ENCODE peak calls at places on chromosomes 11 and 22, in seven cellular contexts. B is dorsolateral prefrontal cortex; E is CD4-positive, CD25-positive, alpha-beta regulatory T cell; X is PC-3; R is AG04450; P is MM.1S; A is HCT116. W is an unnamed sample.

GRCh38 chr22:24706050-24706449 is 68.5 kb downstream of the PIWIL3 start:
- DNase-seq in X (no peak), R (no peak), B (no peak), P (no peak), E (no peak), A (no peak), W (no peak)

GRCh38 chr22:47778160-47778658 is 1015.8 kb downstream of the TBC1D22A start:
- DNase-seq in B (no peak), A (no peak), E (no peak), R (no peak), X (no peak), P (no peak), W (no peak)

GRCh38 chr11:5783255-5783654 is at the start of gene OR52N5:
- DNase-seq in A (no peak), B (no peak), R (no peak), E (no peak), P (no peak), X (no peak), W (no peak)

GRCh38 chr11:64372802-64373597 is 14.0 kb downstream of the RPS6KA4 start:
- DNase-seq in R (no peak), E (no peak), P (no peak), X (peak), A (peak), B (peak), W (peak)

GRCh38 chr11:95289378-95289777 is 58.4 kb upstream of the SESN3 start:
- DNase-seq in R (no peak), B (no peak), P (no peak), E (no peak), A (peak), X (peak), W (no peak)

GRCh38 chr11:65499713-65500261 is 942 bp downstream of the MALAT1 start:
- DNase-seq in R (no peak), P (peak), B (no peak), E (no peak), A (no peak), X (no peak), W (no peak)

GRCh38 chr11:11069741-11070550 is 212.1 kb upstream of the ZBED5 start:
- DNase-seq in B (no peak), X (no peak), A (no peak), E (no peak), P (no peak), R (no peak), W (no peak)

GRCh38 chr11:76206327-76207081 is at the start of gene WNT11:
- DNase-seq in X (peak), B (no peak), A (no peak), P (peak), E (peak), R (no peak), W (peak)

GRCh38 chr22:43090130-43090789 is 1.1 kb upstream of the TTLL1 start:
- DNase-seq in A (peak), E (no peak), X (peak), R (no peak), P (peak), B (peak), W (peak)

GRCh38 chr22:27461470-27461869 is 340.1 kb downstream of the MN1 start:
- DNase-seq in B (no peak), X (peak), P (no peak), A (no peak), R (peak), E (no peak), W (no peak)

GRCh38 chr11:108224908-108225786 is 2.3 kb downstream of the ATM start:
- DNase-seq in E (peak), P (no peak), R (no peak), B (no peak), X (no peak), A (no peak), W (peak)

GRCh38 chr11:6378695-6378989 is 11.6 kb upstream of the SMPD1 start:
- DNase-seq in R (no peak), B (no peak), A (no peak), E (no peak), P (no peak), X (no peak), W (no peak)

GRCh38 chr22:21451545-21452520 is 15.4 kb upstream of the TMEM191C start:
- DNase-seq in E (no peak), A (no peak), R (no peak), P (no peak), B (no peak), X (no peak), W (no peak)

GRCh38 chr11:73072935-73073481 is 69.1 kb downstream of the FCHSD2 start:
- DNase-seq in E (no peak), P (peak), A (no peak), B (no peak), X (peak), R (no peak), W (peak)
- H3K27ac ChIP-seq in E (peak), P (peak), A (no peak), B (peak), X (peak), R (no peak), W (peak)

DNA sequence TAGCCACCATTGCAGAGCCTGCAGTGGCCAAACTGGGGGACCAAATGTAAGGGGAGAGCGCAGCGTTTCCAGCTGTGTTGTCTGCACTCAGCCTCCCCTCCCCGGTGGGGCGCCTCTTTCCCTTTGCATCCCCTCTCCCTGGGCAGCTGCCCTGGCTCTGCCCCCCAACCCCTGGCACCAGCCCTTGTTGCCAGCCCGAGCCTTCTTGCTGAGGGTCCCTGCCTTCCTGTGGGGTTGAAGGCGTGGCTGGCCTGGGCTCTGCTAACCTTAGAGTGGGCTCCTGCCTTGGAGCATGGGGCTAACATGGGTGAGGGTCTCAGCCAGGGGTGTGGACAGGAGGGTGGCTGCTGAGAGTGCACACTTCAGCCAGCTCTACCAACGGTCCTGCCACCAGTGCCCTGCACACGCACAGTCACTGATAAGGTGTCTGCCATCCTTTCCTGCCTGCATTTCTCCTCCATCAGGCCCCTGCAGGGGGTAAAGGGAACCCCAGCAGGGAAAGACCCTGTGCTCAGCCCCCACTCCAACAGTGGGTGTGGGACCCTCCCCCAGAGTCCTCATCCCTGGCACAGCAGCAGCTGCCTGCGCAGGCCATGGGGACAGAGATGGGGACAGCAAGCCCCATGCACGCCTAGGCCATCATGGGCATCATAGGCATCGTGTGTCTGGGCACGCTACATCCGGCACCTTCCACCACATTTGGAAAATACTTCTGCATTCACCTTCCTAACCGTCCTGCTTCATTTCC is 43.5 kb downstream of the CERK start:
- DNase-seq in A (no peak), P (no peak), E (no peak), X (no peak), B (no peak), R (no peak), W (no peak)
- H3K27ac ChIP-seq in A (no peak), P (no peak), E (no peak), X (no peak), B (peak), R (no peak), W (no peak)

GRCh38 chr11:125262194-125262824 is 97.8 kb downstream of the PKNOX2 start:
- DNase-seq in B (no peak), E (no peak), R (no peak), X (no peak), A (no peak), P (no peak), W (no peak)

GRCh38 chr11:125262825-125263218 is 98.3 kb downstream of the PKNOX2 start:
- DNase-seq in R (no peak), X (no peak), A (no peak), P (no peak), B (no peak), E (no peak), W (no peak)

GRCh38 chr11:125261471-125262087 is 97.0 kb downstream of the PKNOX2 start:
- DNase-seq in R (no peak), B (no peak), P (no peak), E (no peak), X (no peak), A (no peak), W (no peak)

GRCh38 chr11:125263268-125263790 is 98.8 kb downstream of the PKNOX2 start:
- DNase-seq in P (no peak), E (no peak), R (peak), X (no peak), B (peak), A (no peak), W (no peak)

GRCh38 chr11:125264091-125265022 is 99.8 kb downstream of the PKNOX2 start:
- DNase-seq in P (no peak), X (no peak), E (no peak), B (no peak), A (no peak), R (no peak), W (no peak)
- H3K27ac ChIP-seq in P (no peak), X (no peak), E (no peak), B (peak), A (no peak), R (peak), W (no peak)

DNA sequence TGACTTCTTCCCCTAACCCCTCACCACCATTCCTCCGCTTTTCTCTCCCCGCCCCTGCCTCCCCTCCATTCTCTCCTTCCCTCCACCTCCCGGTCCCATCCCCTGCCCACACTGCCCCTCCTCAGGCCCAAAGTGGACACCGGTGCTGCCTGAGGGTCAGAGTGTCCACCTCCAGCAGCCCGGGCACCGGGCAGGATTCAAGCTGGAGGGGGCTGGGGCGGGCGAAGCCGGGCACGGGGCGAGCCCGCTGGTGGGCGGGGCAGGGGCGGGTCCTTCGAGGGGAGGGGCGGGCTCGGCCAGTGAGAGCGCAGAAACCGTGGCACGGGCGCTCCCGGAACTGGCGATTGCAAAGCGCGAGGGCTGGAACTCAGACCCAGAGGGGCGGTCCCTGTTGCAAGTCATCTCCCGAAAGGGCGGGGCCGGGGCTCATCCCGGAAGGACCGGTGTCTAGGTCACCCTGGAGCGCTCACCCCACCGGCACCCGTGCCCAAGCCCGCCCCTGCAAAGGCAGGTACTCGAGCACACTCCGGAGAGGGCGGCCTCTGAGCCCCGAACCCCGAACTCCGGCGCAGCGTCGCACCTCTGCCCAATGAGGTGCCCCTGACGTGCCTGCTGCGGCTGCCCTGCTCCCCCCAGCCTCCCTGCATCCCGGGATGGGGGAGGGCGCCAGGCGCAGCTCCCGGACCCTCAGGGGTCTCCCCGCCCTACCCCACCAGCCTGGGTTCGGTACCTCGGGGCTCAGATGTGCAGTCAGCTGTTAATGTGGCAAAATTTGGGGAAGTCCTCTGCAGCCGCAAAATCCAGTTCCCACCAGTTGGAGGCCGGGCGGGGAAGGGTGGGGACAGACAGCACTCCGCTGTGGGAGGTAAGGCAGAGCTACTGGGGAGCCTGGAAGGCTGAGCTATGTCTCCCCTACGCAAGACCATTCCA is 16.5 kb upstream of the CDKN1C start:
- DNase-seq in A (peak), P (peak), R (peak), X (peak), E (peak), B (peak), W (peak)
- H3K27ac ChIP-seq in A (peak), P (peak), R (peak), X (peak), E (peak), B (no peak), W (no peak)

GRCh38 chr11:16605971-16606783 is 132.3 kb upstream of the C11orf58 start:
- DNase-seq in P (peak), R (peak), X (peak), B (peak), E (peak), A (peak), W (peak)
- H3K27ac ChIP-seq in P (peak), R (peak), X (no peak), B (peak), E (no peak), A (no peak), W (no peak)

DNA sequence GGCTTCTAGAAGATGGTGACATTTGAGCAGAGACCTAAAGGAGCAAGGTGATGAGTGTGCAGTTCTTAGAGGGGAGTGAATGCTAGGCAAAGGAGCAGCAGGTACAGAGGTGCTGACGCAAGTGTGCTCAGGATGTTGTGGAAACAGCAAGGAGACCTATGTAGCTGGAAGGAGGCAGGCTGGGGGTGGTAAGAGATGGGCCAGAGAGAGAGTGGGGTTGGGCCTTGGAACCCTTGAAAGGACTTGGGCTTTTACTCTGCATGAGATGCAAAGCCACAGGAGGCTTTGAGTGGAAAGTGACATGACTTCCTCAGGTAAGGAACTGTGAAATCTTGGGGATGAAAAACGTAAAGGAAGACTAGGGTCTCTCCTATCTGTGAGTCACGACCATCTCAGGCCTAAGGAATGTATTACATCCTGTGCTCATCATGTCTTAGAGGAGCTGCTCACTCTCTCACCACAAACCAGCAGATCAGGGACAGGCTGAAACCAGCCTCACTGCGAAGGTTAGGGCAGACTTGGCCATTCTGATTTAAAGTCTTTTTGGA is 65.4 kb downstream of the MICAL2 start:
- DNase-seq in P (peak), R (no peak), E (no peak), X (peak), B (no peak), A (peak), W (no peak)
- H3K27ac ChIP-seq in P (peak), R (peak), E (peak), X (peak), B (no peak), A (peak), W (no peak)

GRCh38 chr11:73296501-73297230 is 11.4 kb upstream of the ARHGEF17 start:
- DNase-seq in P (no peak), B (no peak), E (no peak), R (no peak), X (no peak), A (no peak), W (no peak)
- H3K27ac ChIP-seq in P (no peak), B (no peak), E (no peak), R (no peak), X (no peak), A (no peak), W (no peak)

GRCh38 chr22:37127350-37127878 is 17.9 kb upstream of the TMPRSS6 start:
- DNase-seq in R (no peak), P (no peak), E (no peak), B (no peak), A (no peak), X (no peak), W (no peak)

GRCh38 chr22:37128555-37129281 is 19.2 kb upstream of the TMPRSS6 start:
- DNase-seq in R (no peak), A (no peak), X (no peak), B (no peak), E (no peak), P (no peak), W (no peak)

GRCh38 chr22:37123649-37124048 is 14.1 kb upstream of the TMPRSS6 start:
- DNase-seq in X (no peak), B (no peak), P (no peak), E (no peak), A (no peak), R (no peak), W (no peak)

GRCh38 chr22:37126882-37127281 is 17.4 kb upstream of the TMPRSS6 start:
- DNase-seq in A (no peak), R (no peak), E (no peak), B (no peak), P (no peak), X (no peak), W (peak)

DNA sequence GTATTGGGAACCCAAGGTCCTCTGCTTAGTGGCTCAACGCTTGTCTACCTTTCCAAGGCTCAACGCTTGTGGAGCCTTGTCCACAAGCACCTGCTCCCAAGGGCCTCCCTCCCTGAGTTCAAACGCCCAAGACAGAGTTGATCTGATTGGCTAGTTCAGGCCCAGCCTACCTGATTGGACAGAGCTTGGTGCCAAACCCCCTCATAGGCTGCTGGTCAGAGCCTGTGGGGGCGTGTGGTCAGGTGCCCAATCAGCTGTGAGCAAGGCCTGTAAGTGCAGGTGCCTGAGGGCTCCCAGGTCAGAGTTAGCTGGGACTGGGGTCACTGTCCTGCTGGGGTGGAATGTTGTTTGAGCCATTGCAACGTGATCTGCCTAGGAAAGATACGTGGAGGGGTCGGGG is 16.9 kb upstream of the TMPRSS6 start:
- DNase-seq in P (peak), A (peak), E (no peak), R (no peak), B (no peak), X (no peak), W (peak)
- H3K27ac ChIP-seq in P (no peak), A (no peak), E (peak), R (no peak), B (no peak), X (no peak), W (no peak)

W was measured in Karpas-422.